ENCODE peak calls at places on chromosomes 2 and 18, in five cellular contexts. F is CD4-positive, alpha-beta T cell; R is spleen; L is lower lobe of right lung; E is CD8-positive, alpha-beta T cell. N is an unnamed sample.

GRCh38 chr2:71530246-71530986 is 77.1 kb downstream of the DYSF start:
- DNase-seq in E (no peak), F (peak), R (no peak), L (no peak), N (peak)

GRCh38 chr2:237909801-237910475 is 50.5 kb downstream of the RAMP1 start:
- DNase-seq in R (peak), L (no peak), F (no peak), E (no peak), N (no peak)

GRCh38 chr2:170525566-170525900 is 189.6 kb upstream of the SP5 start:
- DNase-seq in E (no peak), F (no peak), L (peak), R (no peak), N (peak)

GRCh38 chr2:84451579-84451978 is 7.5 kb downstream of the SUCLG1 start:
- DNase-seq in F (no peak), E (no peak), L (no peak), R (no peak), N (no peak)

GRCh38 chr2:37648316-37649011 is 23.0 kb downstream of the CDC42EP3 start:
- DNase-seq in E (no peak), L (peak), R (peak), F (peak), N (no peak)

GRCh38 chr2:40955635-40956034 is 503.7 kb upstream of the SLC8A1 start:
- DNase-seq in R (no peak), E (no peak), L (no peak), F (no peak), N (no peak)

GRCh38 chr18:28995319-28995718 is 818.4 kb upstream of the CDH2 start:
- DNase-seq in E (no peak), L (no peak), F (no peak), R (no peak), N (no peak)

GRCh38 chr2:180573951-180574350 is 406.5 kb upstream of the UBE2E3 start:
- DNase-seq in L (no peak), R (no peak), E (no peak), F (no peak), N (peak)

GRCh38 chr2:68420254-68420910 is 46.7 kb downstream of the FBXO48 start:
- DNase-seq in E (no peak), R (no peak), F (no peak), L (no peak), N (no peak)

GRCh38 chr18:41752826-41753225 is 202.2 kb upstream of the PIK3C3 start:
- DNase-seq in E (no peak), L (no peak), R (no peak), F (no peak), N (peak)

GRCh38 chr2:232331071-232331470 is 47.5 kb upstream of the ALPP start:
- DNase-seq in L (peak), E (no peak), F (no peak), R (peak), N (no peak)

GRCh38 chr18:10195529-10195928 is 258.9 kb upstream of the APCDD1 start:
- DNase-seq in L (no peak), E (no peak), F (no peak), R (no peak), N (peak)

GRCh38 chr2:86809481-86810121 is 18.9 kb upstream of the CD8A start:
- DNase-seq in L (no peak), R (no peak), E (peak), F (no peak), N (no peak)

GRCh38 chr18:48031011-48031480 is 100.6 kb upstream of the SMAD2 start:
- DNase-seq in R (peak), E (no peak), L (peak), F (peak), N (peak)

GRCh38 chr18:23453657-23454011 is 547 bp downstream of the RIOK3 start:
- DNase-seq in E (no peak), L (no peak), F (no peak), R (no peak), N (peak)

GRCh38 chr2:84870306-84870705 is 10.6 kb downstream of the TRABD2A start:
- DNase-seq in L (no peak), R (no peak), F (peak), E (no peak), N (no peak)

GRCh38 chr2:46366675-46367067 is 69.5 kb downstream of the EPAS1 start:
- DNase-seq in F (no peak), L (no peak), E (no peak), R (no peak), N (no peak)

GRCh38 chr2:46365913-46366674 is 68.9 kb downstream of the EPAS1 start:
- DNase-seq in L (no peak), E (no peak), F (no peak), R (no peak), N (no peak)

GRCh38 chr2:46363535-46364170 is 66.4 kb downstream of the EPAS1 start:
- DNase-seq in F (no peak), E (no peak), L (no peak), R (no peak), N (no peak)

GRCh38 chr2:46362667-46363012 is 65.4 kb downstream of the EPAS1 start:
- DNase-seq in L (no peak), E (no peak), R (no peak), F (no peak), N (no peak)

DNA sequence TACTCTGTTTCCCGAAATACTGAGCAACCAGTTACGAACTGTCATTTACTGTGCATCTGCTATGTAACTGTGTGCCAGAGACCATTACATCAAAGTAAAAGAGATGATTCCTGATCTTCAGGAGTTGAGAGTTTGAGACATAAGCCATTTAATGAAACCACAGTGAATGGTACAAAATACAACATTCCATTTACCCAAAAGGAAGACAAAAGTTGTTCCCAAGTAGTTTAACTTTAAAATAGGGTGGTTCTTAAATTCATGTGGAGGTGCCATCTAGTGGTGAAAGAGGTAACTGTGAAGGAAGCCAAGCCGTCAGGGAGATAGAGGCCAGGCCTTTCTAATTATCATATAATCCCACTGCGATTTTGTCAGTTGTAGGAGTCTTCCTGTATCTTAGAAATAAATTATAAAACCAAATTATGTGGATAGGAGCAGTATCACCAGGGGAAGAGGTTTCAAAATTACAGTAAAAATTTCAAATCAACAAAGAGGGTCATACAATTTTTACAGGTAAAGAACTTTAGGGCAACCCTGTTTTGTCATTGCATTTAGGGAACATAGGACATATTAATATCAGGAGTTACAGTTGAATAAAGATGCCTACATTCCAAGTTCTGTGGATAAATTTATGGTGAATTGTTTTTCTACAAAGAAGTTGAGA is 67.7 kb downstream of the EPAS1 start:
- DNase-seq in F (no peak), L (no peak), R (no peak), E (no peak), N (peak)
- H3K27ac ChIP-seq in F (no peak), L (peak), R (no peak), E (no peak), N (no peak)

DNA sequence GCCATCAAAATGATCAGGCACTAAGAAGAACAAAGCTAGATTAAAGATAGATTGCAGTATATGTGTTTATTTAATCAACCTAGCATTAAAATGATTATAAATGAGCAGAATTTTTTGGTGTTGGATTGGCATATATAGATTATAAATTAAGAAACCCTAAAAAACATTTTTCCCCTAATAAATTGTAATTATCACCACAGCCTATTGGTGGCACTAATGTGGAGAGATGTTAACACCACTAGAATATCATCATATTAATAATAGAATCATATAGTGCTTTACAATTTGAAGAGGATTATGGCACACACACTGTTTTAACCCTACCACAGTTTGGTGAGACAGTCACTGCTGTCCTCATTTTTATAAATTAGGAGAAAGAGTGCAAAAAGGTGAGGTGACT is 112.4 kb upstream of the RND3 start:
- DNase-seq in F (no peak), E (no peak), L (no peak), R (no peak), N (no peak)
- TF ChIP-seq CTCF in F (no peak), E (no peak), L (peak), R (no peak), N (no peak)

DNA sequence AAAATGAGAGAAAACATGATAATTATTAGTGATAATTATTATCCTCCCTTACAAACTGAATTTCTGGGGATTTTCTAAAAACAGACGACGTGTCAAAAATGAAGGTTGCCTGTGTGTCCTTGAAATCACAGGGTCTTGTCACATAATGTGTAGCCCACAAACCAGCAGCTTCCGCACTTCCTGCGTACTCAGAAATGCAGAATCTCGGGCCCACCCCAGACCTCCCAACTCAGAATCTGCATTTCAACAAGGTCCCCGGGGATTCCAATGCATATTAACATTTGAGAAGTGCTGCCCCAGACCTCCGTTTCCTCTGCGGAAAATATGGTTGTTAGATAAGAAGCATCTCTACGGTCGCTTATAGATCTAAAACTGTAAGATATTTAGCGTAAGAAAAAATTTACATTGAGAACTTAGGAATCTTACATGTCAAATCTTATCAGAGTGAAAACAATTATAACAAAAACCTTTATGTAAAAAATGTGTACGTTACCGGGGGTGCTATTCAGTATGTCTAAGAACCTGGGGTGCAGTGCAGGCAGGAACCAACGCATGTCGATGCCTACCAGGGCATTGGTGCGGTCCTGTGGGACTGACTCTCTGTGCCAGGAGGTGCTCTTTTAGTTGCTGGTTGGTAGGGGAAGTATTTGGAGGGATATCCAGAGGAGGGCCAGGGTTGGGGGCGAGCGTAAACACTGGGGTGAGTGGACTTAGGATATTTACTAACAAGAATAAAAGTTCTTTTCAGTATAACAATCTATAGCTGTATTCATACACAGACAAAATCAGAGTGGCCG is 15.2 kb downstream of the CDKL4 start:
- DNase-seq in L (no peak), R (no peak), F (no peak), E (no peak), N (no peak)
- H3K27ac ChIP-seq in L (no peak), R (no peak), F (no peak), E (no peak), N (no peak)

GRCh38 chr2:185628985-185629384 is 109.6 kb upstream of the FSIP2 start:
- DNase-seq in R (no peak), E (no peak), L (no peak), F (no peak), N (no peak)
- TF ChIP-seq CTCF in R (no peak), E (no peak), L (no peak), F (no peak), N (no peak)

GRCh38 chr2:39062320-39062719 is 58.5 kb downstream of the SOS1 start:
- DNase-seq in E (no peak), L (no peak), F (no peak), R (no peak), N (no peak)

GRCh38 chr2:39065616-39066015 is 55.2 kb downstream of the SOS1 start:
- DNase-seq in F (no peak), L (no peak), R (no peak), E (no peak), N (no peak)

GRCh38 chr2:39059366-39059952 is 61.4 kb downstream of the SOS1 start:
- DNase-seq in R (no peak), E (no peak), L (no peak), F (no peak), N (peak)

GRCh38 chr2:39058101-39058500 is 62.8 kb downstream of the SOS1 start:
- DNase-seq in F (no peak), L (no peak), R (no peak), E (no peak), N (no peak)

DNA sequence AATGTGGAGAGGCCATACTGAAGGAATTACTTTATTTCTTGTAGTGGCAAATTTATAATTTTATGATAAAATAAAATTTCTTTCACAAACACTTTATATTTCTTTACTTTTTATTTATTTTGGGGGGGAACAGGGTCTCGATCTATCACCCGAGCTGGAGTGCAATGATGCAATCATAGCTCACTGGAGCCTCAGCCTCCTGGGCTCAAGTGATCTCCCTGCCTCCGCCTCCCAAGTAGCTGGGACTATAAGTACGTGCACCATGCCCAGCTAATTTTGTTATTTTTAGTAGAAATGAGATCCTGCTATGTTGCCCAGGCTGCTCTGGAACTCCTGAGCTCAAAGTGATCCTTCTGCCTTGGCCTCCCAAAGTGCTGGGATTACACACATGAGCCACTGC is 59.6 kb downstream of the SOS1 start:
- DNase-seq in F (no peak), R (no peak), L (no peak), E (no peak), N (no peak)
- H3K27ac ChIP-seq in F (no peak), R (no peak), L (no peak), E (no peak), N (no peak)

N was measured in RWPE1.